ENCODE peak calls at places on chromosomes 1 and 21, in four cellular contexts. W is M059J, U is spleen, G is T-cell. Z is an unnamed sample.

GRCh38 chr1:51839094-51839493 is 39.4 kb downstream of the NRDC start:
- DNase-seq in W (no peak), U (no peak), G (no peak), Z (no peak)

GRCh38 chr1:240967070-240967724 is 355.2 kb upstream of the GREM2 start:
- DNase-seq in W (peak), U (no peak), G (no peak), Z (no peak)

GRCh38 chr1:87330201-87330953 is 1.7 kb downstream of the LMO4 start:
- DNase-seq in W (peak), U (peak), G (no peak), Z (no peak)

GRCh38 chr1:158155673-158156072 is 25.0 kb upstream of the CD1D start:
- DNase-seq in W (peak), U (no peak), G (no peak), Z (no peak)

GRCh38 chr1:203495845-203496244 is 1.9 kb downstream of the OPTC start:
- DNase-seq in W (no peak), U (no peak), G (no peak), Z (no peak)

GRCh38 chr1:68120136-68120791 is 69.8 kb upstream of the DIRAS3 start:
- DNase-seq in W (peak), U (no peak), G (no peak), Z (peak)

GRCh38 chr21:43684424-43684823 is 25.1 kb downstream of the RRP1B start:
- DNase-seq in W (no peak), U (peak), G (no peak), Z (no peak)

GRCh38 chr1:223081181-223081994 is 61.7 kb downstream of the TLR5 start:
- DNase-seq in W (peak), U (peak), G (peak), Z (peak)

GRCh38 chr1:156002182-156002911 is 18.4 kb downstream of the SSR2 start:
- DNase-seq in W (no peak), U (no peak), G (no peak), Z (no peak)

GRCh38 chr1:223363057-223363855 is 720 bp downstream of the SUSD4 start:
- DNase-seq in W (peak), U (no peak), G (peak), Z (peak)

GRCh38 chr1:177948336-177948972 is 21.4 kb downstream of the SEC16B start:
- DNase-seq in W (peak), U (no peak), G (no peak), Z (peak)

GRCh38 chr1:147434926-147435325 is 106.4 kb upstream of the BCL9 start:
- DNase-seq in W (no peak), U (no peak), G (no peak), Z (no peak)

GRCh38 chr1:100860397-100860991 is 34.1 kb downstream of the EXTL2 start:
- DNase-seq in W (peak), U (no peak), G (no peak), Z (no peak)

GRCh38 chr1:89953072-89953626 is 41.8 kb upstream of the ZNF326 start:
- DNase-seq in W (peak), U (no peak), G (no peak), Z (no peak)

GRCh38 chr1:2544093-2544874 is 11.9 kb upstream of the TNFRSF14 start:
- DNase-seq in W (no peak), U (no peak), G (no peak), Z (peak)

GRCh38 chr21:23463365-23463764 is 2143.9 kb downstream of the MRPL39 start:
- DNase-seq in W (no peak), U (no peak), G (no peak), Z (no peak)

GRCh38 chr1:15189692-15190321 is 36.3 kb downstream of the TMEM51 start:
- DNase-seq in W (no peak), U (no peak), G (no peak), Z (no peak)

GRCh38 chr1:227894831-227895451 is 52.8 kb downstream of the WNT9A start:
- DNase-seq in W (peak), U (no peak), G (no peak), Z (no peak)

GRCh38 chr1:81844477-81844876 is 43.7 kb downstream of the ADGRL2 start:
- DNase-seq in W (no peak), U (no peak), G (no peak), Z (no peak)